ENCODE peak calls at places on chromosomes 16 and 17, in four cellular contexts. P, F, Q and S are unnamed samples.

GRCh38 chr17:78716814-78717393 is 65.2 kb downstream of the CYTH1 start:
- DNase-seq in P (peak), F (peak), Q (no peak), S (peak)

GRCh38 chr17:70208080-70208794 is 38.9 kb downstream of the KCNJ2 start:
- DNase-seq in P (no peak), F (no peak), Q (no peak), S (no peak)

GRCh38 chr17:39737761-39738567 is at the start of gene GRB7:
- DNase-seq in P (peak), F (no peak), Q (peak), S (no peak)

GRCh38 chr16:71360378-71360777 is 1.9 kb downstream of the CALB2 start:
- DNase-seq in P (no peak), F (no peak), Q (peak), S (no peak)

GRCh38 chr17:45739786-45740185 is 44.3 kb upstream of the CRHR1 start:
- DNase-seq in P (no peak), F (no peak), Q (no peak), S (no peak)

GRCh38 chr16:11674818-11675560 is 6.7 kb downstream of the SNN start:
- DNase-seq in P (no peak), F (no peak), Q (no peak), S (peak)

GRCh38 chr16:3842994-3843393 is 37.5 kb downstream of the CREBBP start:
- DNase-seq in P (no peak), F (no peak), Q (no peak), S (no peak)

GRCh38 chr17:78933025-78933958 is 8.1 kb upstream of the TIMP2 start:
- DNase-seq in P (peak), F (no peak), Q (peak), S (peak)

GRCh38 chr16:82936941-82937551 is 310.3 kb downstream of the CDH13 start:
- DNase-seq in P (no peak), F (no peak), Q (no peak), S (peak)

DNA sequence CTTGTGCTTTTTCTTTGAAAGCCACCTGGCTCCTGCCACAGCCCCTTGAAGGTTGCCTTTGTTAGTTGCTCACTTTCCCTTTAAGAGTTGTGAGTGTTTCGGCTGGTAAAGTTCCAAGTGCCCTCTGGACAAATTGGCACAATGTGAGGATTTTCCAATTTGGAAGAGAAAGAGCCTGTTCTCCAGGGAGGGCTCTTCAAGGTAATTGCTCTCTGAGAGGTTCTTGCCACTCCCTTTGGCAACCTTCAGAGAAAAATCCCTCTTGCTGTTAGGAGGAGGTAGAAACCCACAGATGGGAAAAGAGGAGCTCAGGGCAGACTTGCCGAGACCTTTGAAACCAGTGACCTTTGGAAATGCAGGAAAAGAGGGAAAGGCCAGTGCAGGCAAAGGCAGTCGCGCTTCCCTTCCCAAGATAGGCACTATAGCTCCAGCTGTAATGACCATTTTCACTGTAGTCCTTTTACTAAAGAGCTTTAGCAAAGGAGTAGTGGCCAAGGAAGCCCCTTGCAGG is 49.0 kb upstream of the AKAP1 start:
- DNase-seq in P (peak), F (no peak), Q (no peak), S (no peak)
- H3K4me3 ChIP-seq in P (no peak), F (no peak), Q (no peak), S (no peak)

GRCh38 chr17:11121680-11122079 is 119.3 kb upstream of the SHISA6 start:
- DNase-seq in P (no peak), F (no peak), Q (no peak), S (no peak)
- H3K4me3 ChIP-seq in P (no peak), F (no peak), Q (no peak), S (no peak)

DNA sequence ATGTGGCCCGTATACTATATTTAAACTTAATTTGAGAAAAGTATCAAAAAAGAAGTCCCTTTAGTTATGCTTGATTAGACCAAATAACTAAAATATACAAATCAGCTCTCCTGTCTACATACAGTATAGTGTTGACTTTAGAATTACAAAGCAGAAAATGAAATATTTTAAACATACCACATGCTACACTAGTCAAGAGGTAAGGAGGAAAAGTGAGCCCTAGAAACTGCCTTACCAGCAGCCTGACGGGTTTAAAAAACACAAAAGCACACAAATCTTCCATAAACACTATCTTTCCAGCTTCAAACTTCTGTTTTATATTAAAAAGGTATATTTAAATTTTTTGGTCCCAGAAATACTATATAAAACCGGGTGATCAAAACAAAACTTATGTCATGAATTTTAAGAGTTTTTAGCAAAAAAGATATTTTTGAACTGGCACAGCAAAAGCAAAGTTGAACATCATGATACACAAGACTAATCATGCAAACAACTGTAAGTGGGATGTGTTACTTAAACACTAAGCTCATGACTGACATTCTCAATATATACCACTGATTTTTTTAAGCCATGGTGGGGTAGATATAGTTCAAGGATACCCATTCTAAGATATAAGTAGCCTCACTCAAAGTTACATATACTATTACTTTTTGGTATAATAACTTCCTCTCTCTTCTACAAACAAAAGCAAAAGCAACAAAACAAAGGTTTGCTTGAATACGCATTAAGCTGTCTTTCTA is 11.8 kb downstream of the KLHL10 start:
- DNase-seq in P (no peak), F (no peak), Q (no peak), S (no peak)
- H3K4me3 ChIP-seq in P (no peak), F (no peak), Q (no peak), S (no peak)

DNA sequence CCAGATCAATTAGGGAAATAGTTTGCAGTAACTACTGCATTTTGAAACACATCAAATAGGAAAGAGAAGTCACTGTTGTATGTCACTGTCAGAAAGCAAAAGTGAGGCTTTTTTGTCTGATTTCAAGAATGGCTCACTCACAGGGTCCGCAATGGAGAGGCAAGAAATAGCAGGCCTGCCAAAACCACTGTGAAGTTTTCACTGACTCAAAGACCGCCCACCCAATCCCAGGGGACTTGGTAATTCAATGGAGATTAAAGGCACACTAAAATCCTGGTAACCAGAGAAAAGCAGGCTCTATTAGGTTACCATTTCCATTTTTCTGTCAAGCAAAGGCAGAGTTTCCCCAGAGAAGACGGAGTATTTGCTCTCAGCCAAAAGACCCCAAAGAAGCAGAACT is 56.8 kb downstream of the FOXL1 start:
- DNase-seq in P (no peak), F (no peak), Q (no peak), S (peak)
- H3K4me3 ChIP-seq in P (no peak), F (no peak), Q (no peak), S (peak)